ENCODE peak calls at places on chromosome 16, in six cellular contexts. A is PC-3, F is astrocyte of the spinal cord, G is right atrium auricular region, U is endothelial cell, Z is lung. O is an unnamed sample.

GRCh38 chr16:82782715-82783251 is 156.0 kb downstream of the CDH13 start:
- DNase-seq in U (no peak), A (no peak), F (peak), G (no peak), Z (no peak), O (no peak)

GRCh38 chr16:21203155-21203797 is 8.1 kb downstream of the ZP2 start:
- DNase-seq in A (no peak), U (no peak), F (no peak), Z (no peak), G (no peak), O (no peak)

GRCh38 chr16:66020061-66020460 is 346.4 kb upstream of the CDH5 start:
- DNase-seq in Z (no peak), A (peak), G (no peak), F (no peak), U (no peak), O (no peak)

GRCh38 chr16:73279451-73279850 is 231.5 kb upstream of the ZFHX3 start:
- DNase-seq in U (no peak), A (no peak), F (no peak), G (no peak), Z (no peak), O (no peak)

GRCh38 chr16:1288813-1289479 is 20.5 kb upstream of the UBE2I start:
- DNase-seq in U (no peak), G (no peak), F (no peak), A (no peak), Z (no peak), O (no peak)

GRCh38 chr16:19410435-19411153 is 7.1 kb upstream of the TMC5 start:
- DNase-seq in Z (peak), U (peak), A (peak), F (no peak), G (no peak), O (no peak)

GRCh38 chr16:11164482-11165270 is 91.3 kb downstream of the SOCS1 start:
- DNase-seq in G (no peak), Z (no peak), U (no peak), F (no peak), A (no peak), O (no peak)

GRCh38 chr16:30092373-30093010 is 768 bp upstream of the TBX6 start:
- DNase-seq in Z (peak), F (peak), G (peak), A (peak), U (peak), O (no peak)

GRCh38 chr16:23333034-23333579 is 31.0 kb downstream of the SCNN1B start:
- DNase-seq in Z (no peak), U (no peak), G (no peak), F (no peak), A (no peak), O (no peak)

GRCh38 chr16:18969050-18969854 is 14.5 kb upstream of the TMC7 start:
- DNase-seq in Z (peak), U (peak), F (peak), A (peak), G (peak), O (peak)

GRCh38 chr16:53071748-53072301 is 17.0 kb downstream of the CHD9 start:
- DNase-seq in F (peak), U (no peak), G (no peak), A (no peak), Z (no peak), O (no peak)

GRCh38 chr16:58339452-58339938 is 44.7 kb upstream of the PRSS54 start:
- DNase-seq in Z (no peak), A (peak), G (no peak), F (peak), U (peak), O (no peak)

GRCh38 chr16:11655655-11656054 is 12.6 kb upstream of the SNN start:
- DNase-seq in G (no peak), A (no peak), F (no peak), Z (no peak), U (no peak), O (no peak)

GRCh38 chr16:25614836-25615235 is 76.9 kb upstream of the HS3ST4 start:
- DNase-seq in Z (no peak), G (no peak), U (no peak), F (no peak), A (no peak), O (no peak)

GRCh38 chr16:546909-547770 is 13.1 kb upstream of the PRR35 start:
- DNase-seq in Z (peak), U (peak), F (no peak), G (no peak), A (no peak), O (no peak)

GRCh38 chr16:77499373-77500285 is 64.8 kb upstream of the ADAMTS18 start:
- DNase-seq in Z (no peak), A (peak), G (peak), F (peak), U (no peak), O (no peak)

GRCh38 chr16:65950211-65950610 is 416.3 kb upstream of the CDH5 start:
- DNase-seq in F (no peak), Z (no peak), U (no peak), G (no peak), A (peak), O (no peak)

GRCh38 chr16:70730016-70730415 is 44.2 kb upstream of the MTSS2 start:
- DNase-seq in F (no peak), G (no peak), A (no peak), U (no peak), Z (no peak), O (no peak)

GRCh38 chr16:14128097-14128496 is 57.0 kb downstream of the MRTFB start:
- DNase-seq in F (no peak), Z (no peak), G (no peak), U (no peak), A (no peak), O (no peak)

GRCh38 chr16:28067604-28068382 is 4.3 kb upstream of the GSG1L start:
- DNase-seq in U (no peak), F (peak), A (no peak), Z (no peak), G (no peak), O (no peak)

GRCh38 chr16:11481987-11482386 is 104.7 kb downstream of the LITAF start:
- DNase-seq in U (no peak), G (no peak), A (no peak), Z (no peak), F (no peak), O (no peak)

GRCh38 chr16:86222965-86223551 is 287.3 kb upstream of the FOXF1 start:
- DNase-seq in F (peak), U (no peak), A (peak), Z (no peak), G (no peak), O (no peak)
- TF ChIP-seq CTCF in F (no peak), U (no peak), A (no peak), Z (no peak), G (no peak), O (no peak)

DNA sequence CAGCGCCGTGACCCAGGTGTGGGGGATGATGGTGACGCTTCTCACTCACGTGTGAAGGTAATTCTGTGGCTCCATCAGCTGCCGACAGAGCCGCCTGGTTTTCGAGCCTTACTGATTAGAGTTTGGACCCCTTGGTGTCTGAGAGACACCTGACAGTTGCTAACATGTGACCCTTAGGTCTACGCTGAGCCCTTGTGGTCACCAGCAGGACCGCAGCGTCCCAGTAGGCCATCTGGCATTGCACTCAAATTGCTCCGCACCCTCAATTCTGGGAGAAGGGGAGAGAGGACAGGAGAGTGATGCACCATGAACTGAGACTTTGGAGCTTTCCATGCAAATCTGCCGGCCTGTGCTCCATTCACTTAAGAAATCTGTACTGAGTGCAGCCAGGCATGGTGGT is 2.5 kb downstream of the FLYWCH1 start:
- DNase-seq in F (no peak), G (no peak), U (no peak), A (no peak), Z (no peak), O (no peak)
- TF ChIP-seq CTCF in F (no peak), G (no peak), U (peak), A (no peak), Z (no peak), O (no peak)

GRCh38 chr16:50741225-50741807 is 570 bp upstream of the CYLD start:
- DNase-seq in G (no peak), U (no peak), Z (no peak), F (no peak), A (no peak), O (no peak)

GRCh38 chr16:50743575-50744225 is 1.8 kb downstream of the CYLD start:
- DNase-seq in U (no peak), G (no peak), A (no peak), F (no peak), Z (no peak), O (no peak)

GRCh38 chr16:50742521-50743150 is 750 bp downstream of the CYLD start:
- DNase-seq in A (peak), F (no peak), U (peak), G (no peak), Z (no peak), O (no peak)

GRCh38 chr16:50740747-50741146 is 1.1 kb upstream of the CYLD start:
- DNase-seq in Z (no peak), G (no peak), F (no peak), U (no peak), A (no peak), O (no peak)

GRCh38 chr16:50741808-50742520 is at the start of gene CYLD:
- DNase-seq in F (peak), U (peak), Z (peak), A (peak), G (peak), O (peak)
- TF ChIP-seq CTCF in F (no peak), U (no peak), Z (no peak), A (no peak), G (no peak), O (no peak)

GRCh38 chr16:56281256-56281805 is 90.0 kb downstream of the GNAO1 start:
- DNase-seq in U (peak), A (peak), Z (no peak), F (no peak), G (no peak), O (no peak)
- TF ChIP-seq CTCF in U (no peak), A (peak), Z (no peak), F (peak), G (peak), O (no peak)

GRCh38 chr16:85087899-85088569 is 24.2 kb downstream of the CIBAR2 start:
- DNase-seq in F (no peak), U (no peak), G (no peak), A (no peak), Z (no peak), O (no peak)
- TF ChIP-seq CTCF in F (no peak), U (no peak), G (no peak), A (no peak), Z (no peak), O (no peak)